ENCODE peak calls at places on chromosome 17, in four cellular contexts. O, R, H and P are unnamed samples.

GRCh38 chr17:80761421-80761871 is 216.8 kb downstream of the RPTOR start:
- DNase-seq in O (no peak), R (no peak), H (no peak), P (no peak)

GRCh38 chr17:29880031-29880430 is 50.0 kb downstream of the SSH2 start:
- DNase-seq in O (no peak), R (no peak), H (no peak), P (no peak)

GRCh38 chr17:73096866-73097265 is 4.4 kb upstream of the SLC39A11 start:
- DNase-seq in O (peak), R (no peak), H (no peak), P (no peak)

GRCh38 chr17:17812211-17813054 is 24.4 kb downstream of the SREBF1 start:
- DNase-seq in O (peak), R (peak), H (no peak), P (peak)

GRCh38 chr17:32515677-32516383 is 29.0 kb downstream of the CDK5R1 start:
- DNase-seq in O (no peak), R (no peak), H (peak), P (no peak)

GRCh38 chr17:20955437-20956323 is 87.1 kb downstream of the USP22 start:
- DNase-seq in O (no peak), R (no peak), H (no peak), P (no peak)

GRCh38 chr17:8164815-8165131 is 2.0 kb upstream of the VAMP2 start:
- DNase-seq in O (no peak), R (no peak), H (no peak), P (no peak)

GRCh38 chr17:17538417-17539391 is 42.5 kb upstream of the RASD1 start:
- DNase-seq in O (no peak), R (peak), H (no peak), P (no peak)

GRCh38 chr17:8117980-8118768 is at the start of gene ALOXE3:
- DNase-seq in O (no peak), R (no peak), H (no peak), P (no peak)

GRCh38 chr17:57485916-57486315 is 229.6 kb downstream of the MSI2 start:
- DNase-seq in O (no peak), R (no peak), H (no peak), P (no peak)

GRCh38 chr17:81101614-81102306 is 63.5 kb upstream of the PVALEF start:
- DNase-seq in O (peak), R (peak), H (peak), P (peak)

GRCh38 chr17:79220715-79221291 is 146.2 kb downstream of the ENGASE start:
- DNase-seq in O (no peak), R (peak), H (no peak), P (no peak)

GRCh38 chr17:48259710-48260291 is 152.2 kb downstream of the SNX11 start:
- DNase-seq in O (peak), R (peak), H (no peak), P (no peak)

GRCh38 chr17:79000396-79001189 is 9.0 kb downstream of the CANT1 start:
- DNase-seq in O (no peak), R (no peak), H (no peak), P (no peak)

GRCh38 chr17:58332720-58333395 is 4.3 kb upstream of the TSPOAP1 start:
- DNase-seq in O (peak), R (no peak), H (no peak), P (no peak)

GRCh38 chr17:79011451-79012147 is 2.0 kb upstream of the CANT1 start:
- DNase-seq in O (no peak), R (no peak), H (no peak), P (no peak)

GRCh38 chr17:68421486-68421885 is 35.8 kb downstream of the WIPI1 start:
- DNase-seq in O (no peak), R (no peak), H (no peak), P (no peak)

GRCh38 chr17:28963212-28963611 is 11.9 kb upstream of the PHF12 start:
- DNase-seq in O (no peak), R (no peak), H (no peak), P (no peak)

GRCh38 chr17:66386789-66387351 is 84.5 kb downstream of the PRKCA start:
- DNase-seq in O (no peak), R (no peak), H (no peak), P (no peak)

GRCh38 chr17:64240741-64241347 is 22.2 kb downstream of the TEX2 start:
- DNase-seq in O (no peak), R (no peak), H (no peak), P (no peak)

GRCh38 chr17:75908201-75908600 is 3.5 kb upstream of the MRPL38 start:
- DNase-seq in O (no peak), R (no peak), H (no peak), P (no peak)

GRCh38 chr17:73787036-73787720 is 142.9 kb upstream of the SDK2 start:
- DNase-seq in O (no peak), R (no peak), H (no peak), P (no peak)

GRCh38 chr17:79915850-79916430 is 76.7 kb upstream of the CBX4 start:
- DNase-seq in O (peak), R (peak), H (no peak), P (no peak)

GRCh38 chr17:79927136-79927661 is 88.0 kb upstream of the CBX4 start:
- DNase-seq in O (no peak), R (no peak), H (no peak), P (no peak)

GRCh38 chr17:19021622-19022083 is 17.1 kb upstream of the FAM83G start:
- DNase-seq in O (no peak), R (peak), H (no peak), P (no peak)

GRCh38 chr17:68455756-68456528 is 1.4 kb downstream of the WIPI1 start:
- DNase-seq in O (peak), R (no peak), H (no peak), P (no peak)

GRCh38 chr17:17088511-17089205 is 46.4 kb downstream of the MPRIP start:
- DNase-seq in O (no peak), R (no peak), H (no peak), P (no peak)

GRCh38 chr17:77163521-77164280 is 22.9 kb downstream of the SEC14L1 start:
- DNase-seq in O (peak), R (no peak), H (no peak), P (no peak)

GRCh38 chr17:18981642-18982424 is 22.7 kb downstream of the FAM83G start:
- DNase-seq in O (no peak), R (peak), H (no peak), P (no peak)

GRCh38 chr17:62653002-62653830 is 25.7 kb downstream of the MRC2 start:
- DNase-seq in O (peak), R (peak), H (peak), P (peak)
- TF ChIP-seq SPI1 in O (no peak), R (no peak), H (no peak), P (peak)

GRCh38 chr17:44677136-44677535 is 12.4 kb downstream of the CCDC43 start:
- DNase-seq in O (no peak), R (no peak), H (no peak), P (no peak)
- TF ChIP-seq SPI1 in O (no peak), R (no peak), H (no peak), P (no peak)

DNA sequence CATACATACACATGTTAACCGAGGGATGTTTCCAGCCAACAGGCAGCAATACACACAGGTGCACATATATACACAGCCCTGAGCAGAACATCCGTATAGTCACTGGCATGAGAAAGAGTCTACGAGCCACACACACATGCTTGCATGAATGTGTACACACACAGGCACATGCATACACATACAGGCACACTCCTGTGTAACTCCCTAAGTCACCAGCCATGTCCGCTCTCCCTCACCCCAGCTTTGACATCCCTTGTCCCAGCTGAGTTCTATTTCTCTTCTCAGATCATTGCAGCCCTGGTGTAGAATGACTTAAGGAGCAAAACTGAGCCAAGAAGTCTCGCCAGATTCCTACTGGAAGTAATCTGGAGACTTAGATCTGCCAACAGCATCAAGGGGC is 13.1 kb downstream of the CDRT4 start:
- DNase-seq in O (no peak), R (no peak), H (no peak), P (no peak)
- TF ChIP-seq SPI1 in O (no peak), R (no peak), H (no peak), P (no peak)

GRCh38 chr17:36720131-36720530 is 118.7 kb downstream of the MRM1 start:
- DNase-seq in O (no peak), R (no peak), H (no peak), P (no peak)

GRCh38 chr17:36721560-36722120 is 120.3 kb downstream of the MRM1 start:
- DNase-seq in O (no peak), R (no peak), H (no peak), P (no peak)

GRCh38 chr17:36722903-36723263 is 121.5 kb downstream of the MRM1 start:
- DNase-seq in O (no peak), R (no peak), H (no peak), P (no peak)

GRCh38 chr17:36723459-36723858 is 122.1 kb downstream of the MRM1 start:
- DNase-seq in O (no peak), R (no peak), H (no peak), P (no peak)

DNA sequence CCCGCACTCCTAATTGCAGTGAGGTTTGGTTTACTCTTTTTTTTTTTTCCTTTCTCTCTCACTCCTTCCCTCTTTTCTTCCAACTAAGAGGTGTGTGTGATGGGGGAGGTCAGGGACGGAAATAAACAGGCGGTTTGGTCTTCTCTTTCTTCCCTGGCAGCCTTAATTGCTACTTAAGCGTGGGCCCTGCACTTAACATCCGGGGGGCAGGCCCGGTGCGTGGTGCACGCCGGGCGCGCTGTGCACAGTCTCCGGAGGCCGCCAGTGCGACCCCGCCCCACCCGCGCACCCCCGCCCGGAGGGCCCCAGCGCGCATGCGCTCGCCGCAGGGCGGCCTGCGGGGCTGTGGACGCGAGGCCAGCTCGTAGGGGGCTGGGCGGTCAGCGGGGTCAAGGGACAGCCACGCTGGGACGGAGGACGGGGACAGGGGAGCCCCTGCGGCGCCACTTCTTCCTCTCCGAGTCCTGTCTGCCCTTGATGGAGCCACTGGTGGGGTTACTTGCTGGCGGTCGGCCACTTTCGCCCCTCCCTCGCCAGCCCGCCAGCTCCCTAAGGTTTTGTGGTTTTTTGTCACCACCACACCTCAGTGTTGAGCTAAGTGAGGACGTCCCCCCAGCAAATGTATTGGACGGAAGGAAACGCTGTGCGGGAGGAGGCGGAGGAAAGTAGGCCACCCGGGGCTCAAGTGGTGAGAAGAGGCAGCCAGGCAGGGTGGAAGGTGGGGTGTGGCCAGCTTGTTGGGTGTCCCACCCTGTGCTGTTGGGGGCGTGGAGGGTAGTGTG is 120.9 kb downstream of the MRM1 start:
- DNase-seq in O (peak), R (peak), H (no peak), P (peak)
- TF ChIP-seq SPI1 in O (no peak), R (no peak), H (no peak), P (no peak)

GRCh38 chr17:4708436-4708835 is 2.0 kb upstream of the ARRB2 start:
- DNase-seq in O (peak), R (no peak), H (no peak), P (no peak)

GRCh38 chr17:4711671-4712111 is 1.3 kb downstream of the ARRB2 start:
- DNase-seq in O (peak), R (no peak), H (no peak), P (no peak)

GRCh38 chr17:4712526-4712925 is 2.1 kb downstream of the ARRB2 start:
- DNase-seq in O (no peak), R (no peak), H (no peak), P (no peak)

GRCh38 chr17:4709794-4710692 is at the start of gene ARRB2:
- DNase-seq in O (peak), R (peak), H (peak), P (peak)

DNA sequence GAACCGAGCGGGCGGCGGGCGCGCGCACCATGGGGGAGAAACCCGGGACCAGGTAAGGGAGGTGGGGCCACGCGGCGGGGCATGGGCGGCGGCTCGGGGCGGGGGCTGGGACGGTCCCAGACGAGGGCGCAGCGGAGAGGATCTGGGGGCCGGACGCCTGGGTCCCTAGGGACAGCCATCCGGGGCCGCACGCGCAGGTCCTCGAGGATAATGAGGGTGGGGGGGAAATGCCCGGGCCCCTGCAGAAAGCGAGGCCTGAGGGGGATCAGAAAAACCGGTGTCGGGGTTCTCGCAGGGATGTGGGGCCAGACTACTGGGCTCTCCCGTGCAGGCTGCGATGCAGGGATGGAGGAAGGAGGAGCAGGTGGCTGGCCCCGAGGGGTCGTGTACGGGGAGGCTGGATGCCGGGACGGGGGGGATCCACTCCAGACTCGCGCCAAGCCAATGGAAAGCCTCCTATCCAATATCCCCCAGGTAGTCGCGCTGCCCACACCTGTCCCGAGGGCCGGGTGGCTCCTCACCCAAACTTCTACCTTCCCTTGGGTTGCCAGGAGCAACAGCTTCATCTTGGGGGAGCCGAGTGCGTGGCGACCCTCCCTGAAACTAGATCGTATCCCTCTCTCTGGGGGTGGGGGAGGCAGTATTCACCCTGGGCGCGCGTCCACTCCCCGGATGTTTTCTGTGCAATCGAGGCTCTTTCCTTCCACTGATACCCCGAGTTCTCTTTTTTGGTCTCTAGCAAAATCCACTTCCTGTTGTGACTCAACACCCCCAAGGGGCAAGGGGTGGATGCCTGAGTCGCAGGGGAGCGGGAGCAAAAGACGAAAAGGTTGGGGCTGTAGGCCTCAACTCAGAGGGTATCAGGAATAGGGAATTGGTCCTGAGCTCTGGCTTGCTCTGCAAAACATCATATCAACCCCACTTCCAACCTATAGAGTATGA is 532 bp downstream of the ARRB2 start:
- DNase-seq in O (peak), R (peak), H (no peak), P (no peak)
- TF ChIP-seq SPI1 in O (peak), R (peak), H (peak), P (peak)

DNA sequence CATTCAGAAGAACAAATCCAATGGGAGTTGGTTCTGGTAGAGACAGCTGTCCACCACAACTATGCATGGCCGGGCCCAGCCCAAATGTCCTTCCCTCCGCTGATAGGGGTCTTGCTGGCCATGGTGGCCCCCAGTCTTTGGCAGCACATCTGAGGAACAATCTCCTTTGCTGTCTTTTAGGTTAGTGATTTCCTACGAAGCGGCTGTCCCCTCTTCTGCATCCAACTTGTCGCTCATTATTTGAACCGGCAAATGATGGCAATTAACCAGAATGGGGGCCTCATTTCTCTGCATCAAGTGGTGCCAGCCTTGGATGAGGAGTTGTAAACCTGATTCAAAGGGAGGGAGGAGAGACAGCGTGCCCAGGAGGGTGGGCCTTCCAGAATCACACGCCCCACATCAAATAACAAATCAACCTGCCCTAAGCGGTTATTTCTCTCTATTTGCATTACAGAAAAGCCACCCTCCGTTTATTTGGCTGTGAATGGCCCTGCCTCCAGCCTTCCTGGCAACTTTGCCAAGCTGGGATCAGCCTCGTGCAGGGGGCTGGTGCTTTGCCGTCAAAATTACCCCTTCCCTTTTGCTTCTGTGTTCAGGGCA is 156.5 kb downstream of the RGS9 start:
- DNase-seq in O (no peak), R (no peak), H (no peak), P (no peak)
- TF ChIP-seq SPI1 in O (no peak), R (no peak), H (no peak), P (no peak)

DNA sequence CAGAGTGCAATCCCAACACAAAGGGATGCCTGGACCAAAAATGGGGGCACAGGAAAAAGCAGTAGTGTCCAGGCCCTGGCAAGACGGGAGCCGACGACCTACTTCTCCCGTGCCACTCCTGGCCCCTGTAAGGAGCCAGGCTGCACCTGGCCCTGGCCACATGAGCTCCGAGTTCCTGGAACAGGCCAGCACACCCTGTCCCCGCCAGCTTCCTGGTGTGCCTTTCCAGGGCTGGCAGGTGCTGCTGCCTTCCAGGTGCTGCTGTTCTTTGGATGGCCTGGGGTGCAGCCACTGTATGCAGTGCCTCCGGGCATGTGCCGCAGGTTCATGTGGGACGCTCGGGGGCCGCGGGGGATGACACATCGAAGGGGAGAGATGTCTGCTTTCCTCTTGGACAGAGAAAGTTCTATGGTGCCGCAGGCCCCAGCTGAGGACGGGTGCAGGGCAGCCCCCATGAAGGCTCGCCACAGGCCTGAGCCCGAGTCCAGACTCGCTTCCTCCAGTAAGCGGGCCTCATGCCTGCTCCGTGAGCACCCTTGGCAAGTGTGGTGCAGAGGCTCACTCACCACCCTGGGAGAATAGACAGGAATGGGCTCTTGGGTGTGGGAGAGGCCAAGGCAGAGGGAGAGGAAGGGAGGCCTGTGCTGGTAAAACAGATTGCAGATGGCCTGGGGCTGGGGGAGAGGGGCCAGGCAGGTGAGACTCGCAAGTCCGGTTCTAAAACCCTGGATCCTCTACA is 54.7 kb upstream of the FASN start:
- DNase-seq in O (no peak), R (no peak), H (no peak), P (no peak)
- TF ChIP-seq SPI1 in O (no peak), R (no peak), H (no peak), P (no peak)

GRCh38 chr17:3911271-3912053 is 4.8 kb downstream of the P2RX1 start:
- DNase-seq in O (peak), R (no peak), H (peak), P (peak)
- TF ChIP-seq SPI1 in O (peak), R (no peak), H (peak), P (peak)

DNA sequence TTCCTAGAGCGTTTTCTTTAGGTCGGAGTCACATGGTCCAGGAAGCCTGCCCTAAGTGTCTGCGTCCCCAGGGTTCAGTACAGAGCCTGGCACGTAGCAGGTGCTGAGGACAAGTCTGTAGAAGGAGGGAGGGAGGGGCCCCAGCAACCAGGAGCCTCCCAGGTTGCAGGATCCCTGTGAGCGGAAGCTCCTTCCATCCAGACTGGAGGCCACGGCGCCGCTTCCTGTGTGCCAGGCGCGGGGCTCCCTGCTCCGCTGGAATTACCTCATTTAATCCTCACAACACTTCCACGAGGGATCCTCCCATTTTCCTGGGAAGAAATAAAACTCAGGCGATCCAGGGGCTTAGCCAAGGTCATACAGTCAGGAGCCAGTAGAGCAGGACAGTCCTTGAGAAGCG is 22.1 kb downstream of the TRARG1 start:
- DNase-seq in O (no peak), R (no peak), H (no peak), P (no peak)
- TF ChIP-seq SPI1 in O (no peak), R (no peak), H (no peak), P (no peak)